ENCODE peak calls at places on chromosomes 13 and 19, in five cellular contexts. G, Q, J, Z and M are unnamed samples.

GRCh38 chr13:108269601-108270328 is at the start of gene TNFSF13B:
- DNase-seq in G (peak; percentile 80), Q (no peak), J (peak; percentile 92), Z (peak; percentile 78), M (no peak)

GRCh38 chr13:33258437-33259193 is 26.9 kb downstream of the STARD13 start:
- DNase-seq in G (no peak), Q (no peak), J (no peak), Z (no peak), M (no peak)

GRCh38 chr19:44574201-44574950 is 39.0 kb upstream of the IGSF23 start:
- DNase-seq in G (no peak), Q (no peak), J (no peak), Z (peak; percentile 66), M (no peak)

GRCh38 chr19:16111909-16112752 is 442 bp downstream of the RAB8A start:
- DNase-seq in G (no peak), Q (no peak), J (no peak), Z (no peak), M (no peak)

GRCh38 chr13:55583953-55584593 is 1556.6 kb upstream of the PRR20A start:
- DNase-seq in G (no peak), Q (no peak), J (no peak), Z (peak; percentile 2), M (no peak)

GRCh38 chr19:9741476-9742171 is 26.9 kb downstream of the ZNF846 start:
- DNase-seq in G (no peak), Q (no peak), J (no peak), Z (peak; percentile 21), M (no peak)

GRCh38 chr13:77535448-77535847 is at the start of gene SCEL:
- DNase-seq in G (no peak), Q (no peak), J (no peak), Z (no peak), M (peak; percentile 74)

GRCh38 chr13:75481176-75482069 is 546 bp downstream of the TBC1D4 start:
- DNase-seq in G (peak; percentile 75), Q (no peak), J (peak; percentile 82), Z (peak; percentile 79), M (peak; percentile 41)

GRCh38 chr13:79917628-79918027 is 423.3 kb downstream of the SPRY2 start:
- DNase-seq in G (no peak), Q (no peak), J (no peak), Z (no peak), M (no peak)

GRCh38 chr13:76222511-76222910 is 586.4 kb downstream of the LMO7 start:
- DNase-seq in G (no peak), Q (no peak), J (no peak), Z (no peak), M (no peak)

GRCh38 chr13:33794576-33794975 is 23.4 kb upstream of the RFC3 start:
- DNase-seq in G (no peak), Q (no peak), J (no peak), Z (no peak), M (no peak)

GRCh38 chr13:46595136-46595917 is 42.4 kb downstream of the LRCH1 start:
- DNase-seq in G (no peak), Q (no peak), J (no peak), Z (no peak), M (no peak)

GRCh38 chr13:75195479-75196111 is 286.4 kb downstream of the TBC1D4 start:
- DNase-seq in G (no peak), Q (no peak), J (no peak), Z (peak; percentile 49), M (no peak)

GRCh38 chr13:62357887-62358645 is 942.4 kb upstream of the PCDH20 start:
- DNase-seq in G (no peak), Q (no peak), J (no peak), Z (peak; percentile 71), M (no peak)

GRCh38 chr13:99316657-99317244 is 9.6 kb upstream of the GPR183 start:
- DNase-seq in G (peak; percentile 71), Q (no peak), J (no peak), Z (no peak), M (no peak)

GRCh38 chr19:31018951-31019350 is 330.3 kb downstream of the TSHZ3 start:
- DNase-seq in G (no peak), Q (no peak), J (no peak), Z (no peak), M (no peak)

GRCh38 chr19:56105090-56105701 is 15.9 kb downstream of the ZNF787 start:
- DNase-seq in G (peak; percentile 92), Q (peak; percentile 34), J (peak; percentile 93), Z (peak; percentile 86), M (no peak)

GRCh38 chr13:27006519-27007161 is 165.0 kb downstream of the USP12 start:
- DNase-seq in G (peak; percentile 81), Q (no peak), J (peak; percentile 83), Z (peak; percentile 67), M (no peak)

GRCh38 chr13:99991013-99991805 is 9.6 kb downstream of the ZIC2 start:
- DNase-seq in G (no peak), Q (no peak), J (no peak), Z (peak; percentile 12), M (no peak)

GRCh38 chr13:106616729-106617128 is 48.8 kb upstream of the ARGLU1 start:
- DNase-seq in G (no peak), Q (no peak), J (no peak), Z (no peak), M (no peak)